ENCODE peak calls at places on chromosome 1, in ten cellular contexts. X is sigmoid colon, W is HCT116, A is transverse colon, P is GM23338, C is Panc1, Z is K562, U is H1, L is stomach, G is prostate gland. K is an unnamed sample.

GRCh38 chr1:13783551-13783950 is 83.6 kb downstream of the PRDM2 start:
- DNase-seq in X (no peak), W (no peak), A (no peak), P (no peak), C (no peak), Z (no peak), U (no peak), L (no peak), G (no peak), K (no peak)

GRCh38 chr1:161531986-161532875 is 7.9 kb downstream of the HSPA6 start:
- DNase-seq in X (no peak), W (no peak), A (no peak), P (peak; percentile 66), C (no peak), Z (peak; percentile 52), U (no peak), L (no peak), G (no peak), K (no peak)

GRCh38 chr1:42340898-42341297 is 5.9 kb upstream of the FOXJ3 start:
- DNase-seq in X (no peak), W (no peak), A (no peak), P (no peak), C (no peak), Z (no peak), U (no peak), L (no peak), G (no peak), K (no peak)

GRCh38 chr1:235920596-235921375 is 54.1 kb upstream of the LYST start:
- DNase-seq in X (no peak), W (no peak), A (peak; percentile 35), P (no peak), C (no peak), Z (no peak), U (no peak), L (peak; percentile 47), G (no peak), K (no peak)

GRCh38 chr1:108661030-108661609 is at the start of gene HENMT1:
- DNase-seq in X (peak; percentile 79), W (no peak), A (peak; percentile 66), P (peak; percentile 82), C (no peak), Z (no peak), U (peak; percentile 27), L (peak; percentile 57), G (peak; percentile 15), K (peak; percentile 94)

GRCh38 chr1:71755441-71755840 is 526.9 kb downstream of the NEGR1 start:
- DNase-seq in X (no peak), W (no peak), A (no peak), P (no peak), C (no peak), Z (no peak), U (no peak), L (no peak), G (no peak), K (no peak)

GRCh38 chr1:37265786-37266667 is 208.4 kb upstream of the ZC3H12A start:
- DNase-seq in X (no peak), W (no peak), A (no peak), P (no peak), C (no peak), Z (no peak), U (no peak), L (no peak), G (no peak), K (no peak)

GRCh38 chr1:39098569-39099250 is 72.6 kb downstream of the NDUFS5 start:
- DNase-seq in X (peak; percentile 83), W (peak; percentile 95), A (peak; percentile 56), P (peak; percentile 99), C (no peak), Z (peak; percentile 83), U (peak; percentile 89), L (peak; percentile 64), G (peak; percentile 54), K (no peak)

GRCh38 chr1:94100785-94101612 is 19.9 kb downstream of the ABCA4 start:
- DNase-seq in X (no peak), W (no peak), A (no peak), P (no peak), C (no peak), Z (no peak), U (no peak), L (no peak), G (peak; percentile 57), K (peak; percentile 44)

GRCh38 chr1:210200090-210200736 is 32.4 kb upstream of the SERTAD4 start:
- DNase-seq in X (no peak), W (no peak), A (no peak), P (no peak), C (no peak), Z (no peak), U (no peak), L (no peak), G (no peak), K (no peak)

GRCh38 chr1:1937061-1937460 is 18.0 kb upstream of the TMEM52 start:
- DNase-seq in X (no peak), W (no peak), A (no peak), P (no peak), C (no peak), Z (no peak), U (no peak), L (no peak), G (no peak), K (peak; percentile 41)

GRCh38 chr1:94654031-94654430 is 112.5 kb upstream of the F3 start:
- DNase-seq in X (no peak), W (peak; percentile 52), A (no peak), P (no peak), C (no peak), Z (no peak), U (no peak), L (no peak), G (peak; percentile 67), K (no peak)

GRCh38 chr1:163085041-163085903 is 16.1 kb downstream of the RGS4 start:
- DNase-seq in X (no peak), W (no peak), A (no peak), P (no peak), C (no peak), Z (no peak), U (no peak), L (no peak), G (no peak), K (no peak)

GRCh38 chr1:41728403-41729202 is 190.1 kb downstream of the HIVEP3 start:
- DNase-seq in X (no peak), W (no peak), A (peak; percentile 55), P (no peak), C (no peak), Z (no peak), U (no peak), L (no peak), G (no peak), K (peak; percentile 86)

GRCh38 chr1:205208805-205209204 is 2.7 kb downstream of the DSTYK start:
- DNase-seq in X (no peak), W (no peak), A (no peak), P (no peak), C (no peak), Z (peak; percentile 55), U (no peak), L (no peak), G (no peak), K (no peak)

GRCh38 chr1:87937774-87938173 is 609.1 kb downstream of the LMO4 start:
- DNase-seq in X (no peak), W (no peak), A (no peak), P (no peak), C (no peak), Z (no peak), U (no peak), L (no peak), G (no peak), K (no peak)
- TF ChIP-seq POLR2AphosphoS5 in X (no peak), W (no peak), A (no peak), P (no peak), C (no peak), Z (no peak), U (no peak), L (no peak), G (no peak), K (no peak)

DNA sequence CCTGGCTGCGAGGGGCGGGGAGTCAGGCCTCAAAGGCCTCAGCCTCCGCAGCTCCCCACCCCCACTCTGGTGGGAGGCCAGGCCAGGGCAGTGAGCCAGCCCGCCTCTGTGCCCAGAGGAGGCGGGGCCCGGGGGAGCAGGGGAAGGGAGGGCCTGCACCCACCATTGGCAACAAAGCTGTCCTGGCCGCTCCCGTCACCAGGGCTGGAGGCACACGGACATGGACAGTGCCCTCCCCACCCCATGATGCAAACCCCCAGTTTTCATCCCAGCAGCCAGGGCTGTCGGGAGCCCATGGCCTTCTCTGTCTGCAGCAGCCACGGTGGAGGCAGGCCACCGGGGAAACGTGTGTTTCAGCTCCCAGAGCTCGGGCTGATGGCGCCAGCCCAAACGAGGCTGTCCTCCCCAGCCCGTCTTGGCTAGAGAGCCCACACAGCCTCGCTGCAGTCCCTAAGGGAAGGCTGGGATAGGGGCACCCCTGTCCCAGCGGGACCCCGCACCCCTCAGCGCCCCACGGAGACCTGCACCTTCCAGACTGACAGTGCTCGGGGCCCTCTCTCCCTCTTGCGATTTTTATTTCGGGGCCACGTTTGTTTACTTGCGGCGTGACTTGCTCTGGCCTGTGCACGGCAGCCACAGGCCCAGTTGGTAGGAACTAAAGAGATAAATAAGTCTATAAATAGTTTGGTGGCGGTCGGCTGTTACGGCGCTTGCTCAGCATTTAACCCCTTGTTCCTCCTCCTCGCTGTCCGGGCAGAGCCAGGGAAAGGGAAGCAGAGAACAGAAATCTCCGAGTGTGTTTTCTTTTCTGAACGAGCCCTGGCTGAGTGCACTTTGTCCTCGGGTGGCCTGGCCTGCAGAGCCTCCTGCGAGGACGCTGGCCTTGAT is 101.8 kb downstream of the PRDM16 start:
- DNase-seq in X (peak; percentile 94), W (no peak), A (peak; percentile 63), P (no peak), C (no peak), Z (peak; percentile 38), U (no peak), L (peak; percentile 91), G (peak; percentile 80), K (no peak)
- TF ChIP-seq POLR2AphosphoS5 in X (peak; percentile 73), W (no peak), A (peak; percentile 33), P (no peak), C (no peak), Z (no peak), U (no peak), L (peak; percentile 69), G (peak; percentile 82), K (peak; percentile 24)

DNA sequence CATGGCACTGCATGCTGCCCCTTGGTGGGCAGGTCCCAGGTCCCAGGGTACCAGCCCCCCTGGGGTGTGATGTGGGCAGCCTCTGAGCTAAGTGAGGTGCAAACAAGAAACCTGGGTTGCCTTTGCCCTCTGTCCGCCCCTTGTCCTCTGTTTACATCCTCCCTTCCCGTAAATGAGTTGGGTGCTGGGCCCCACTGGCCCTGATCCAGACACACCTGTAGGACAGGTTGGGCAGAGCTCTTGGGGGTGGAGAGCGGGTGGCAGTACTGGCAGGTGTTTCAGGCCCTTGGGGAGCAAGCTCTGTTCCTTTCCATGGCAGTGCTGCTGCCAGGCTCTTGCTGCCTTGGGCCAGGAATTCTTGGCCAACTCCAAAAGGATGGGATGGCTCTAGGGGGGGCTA is 35.8 kb downstream of the ELF3 start:
- DNase-seq in X (no peak), W (no peak), A (peak; percentile 93), P (no peak), C (no peak), Z (no peak), U (no peak), L (peak; percentile 97), G (peak; percentile 94), K (no peak)
- TF ChIP-seq POLR2AphosphoS5 in X (no peak), W (peak; percentile 35), A (peak; percentile 94), P (no peak), C (no peak), Z (no peak), U (no peak), L (peak; percentile 97), G (peak; percentile 98), K (no peak)

GRCh38 chr1:80882552-80882951 is 918.2 kb upstream of the ADGRL2 start:
- DNase-seq in X (no peak), W (no peak), A (no peak), P (no peak), C (no peak), Z (no peak), U (no peak), L (no peak), G (no peak), K (no peak)
- TF ChIP-seq POLR2AphosphoS5 in X (no peak), W (no peak), A (no peak), P (no peak), C (no peak), Z (no peak), U (no peak), L (no peak), G (no peak), K (no peak)

K was measured in spleen.